ENCODE peak calls at places on chromosomes 5 and 9, in four cellular contexts. G is H1, D is trophoblast cell, E is mesendoderm. L is an unnamed sample. For H3K79me2, the result is how much of the 10 kb centered on the place peaks cover.

GRCh38 chr9:88174324-88174723 is 36.0 kb upstream of the SPATA31C2 start:
- DNase-seq in G (no peak), D (no peak), E (no peak), L (no peak)

GRCh38 chr5:28014779-28015178 is 976.4 kb upstream of the CDH9 start:
- DNase-seq in G (no peak), D (peak), E (peak), L (no peak)

GRCh38 chr5:157266286-157267007 is 524 bp downstream of the CYFIP2 start:
- DNase-seq in G (peak), D (peak), E (peak), L (peak)

GRCh38 chr5:7422262-7422661 is 26.3 kb downstream of the ADCY2 start:
- DNase-seq in G (no peak), D (no peak), E (peak), L (no peak)

GRCh38 chr9:106818034-106818433 is 44.9 kb upstream of the ZNF462 start:
- DNase-seq in G (no peak), D (no peak), E (no peak), L (no peak)

GRCh38 chr5:34007116-34007674 is 655 bp downstream of the AMACR start:
- DNase-seq in G (no peak), D (no peak), E (peak), L (no peak)

GRCh38 chr9:22415941-22416691 is 30.5 kb upstream of the DMRTA1 start:
- DNase-seq in G (no peak), D (no peak), E (no peak), L (no peak)

GRCh38 chr9:128339761-128340690 is at the start of gene SLC27A4:
- DNase-seq in G (peak), D (peak), E (peak), L (peak)

GRCh38 chr5:91255396-91256141 is 127.5 kb downstream of the ARRDC3 start:
- DNase-seq in G (no peak), D (no peak), E (no peak), L (no peak)

GRCh38 chr5:66378407-66378806 is 217.8 kb upstream of the MAST4 start:
- DNase-seq in G (no peak), D (no peak), E (no peak), L (no peak)
- H3K79me2 ChIP-seq in G (under half), D (under half), E (under half), L (under half)

DNA sequence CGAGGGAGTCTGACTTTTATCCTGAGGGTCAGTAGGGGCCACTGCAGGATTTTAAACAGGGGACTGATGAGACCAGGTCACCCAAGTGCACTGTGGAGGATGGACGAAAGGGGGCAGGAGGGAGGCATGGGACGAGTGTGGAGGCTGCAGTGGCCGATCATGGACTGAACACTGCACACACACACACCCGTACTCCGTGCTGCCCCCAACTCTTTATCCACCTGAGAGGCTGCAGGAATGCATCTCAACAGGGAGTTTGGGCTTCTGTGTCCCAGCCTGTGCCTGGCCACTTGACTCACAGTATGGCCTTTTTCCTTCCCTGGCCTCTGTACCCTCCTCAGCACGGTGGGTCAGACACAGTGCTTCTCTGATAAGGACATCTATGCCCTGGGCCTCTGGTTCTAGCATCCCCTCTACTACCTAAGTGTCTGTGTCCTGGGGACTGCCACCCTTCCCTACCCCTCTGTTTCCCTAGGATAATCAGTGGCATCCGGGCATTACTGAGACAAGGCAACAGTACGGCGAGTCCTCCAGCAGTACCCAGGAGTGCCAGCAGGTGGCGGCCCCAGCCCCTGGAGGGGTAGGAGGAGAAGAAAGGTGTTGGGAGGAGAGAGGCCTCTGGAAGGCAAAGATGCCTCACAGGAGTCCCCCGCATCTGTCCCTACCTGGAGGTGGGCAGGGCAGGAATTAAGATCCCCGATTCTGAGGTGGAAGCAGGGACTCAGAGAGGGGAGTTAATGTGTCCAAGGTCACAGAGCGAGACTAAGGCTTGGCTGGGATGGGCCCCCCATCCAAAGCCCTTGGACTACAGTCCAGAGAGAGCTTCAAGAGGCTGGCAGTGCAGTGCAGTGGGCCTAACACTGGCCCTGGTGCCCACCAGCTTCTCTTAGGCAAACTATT is 5.1 kb upstream of the CDX1 start:
- DNase-seq in G (peak), D (peak), E (peak), L (peak)
- H3K18ac ChIP-seq in G (no peak), D (peak), E (no peak), L (no peak)

DNA sequence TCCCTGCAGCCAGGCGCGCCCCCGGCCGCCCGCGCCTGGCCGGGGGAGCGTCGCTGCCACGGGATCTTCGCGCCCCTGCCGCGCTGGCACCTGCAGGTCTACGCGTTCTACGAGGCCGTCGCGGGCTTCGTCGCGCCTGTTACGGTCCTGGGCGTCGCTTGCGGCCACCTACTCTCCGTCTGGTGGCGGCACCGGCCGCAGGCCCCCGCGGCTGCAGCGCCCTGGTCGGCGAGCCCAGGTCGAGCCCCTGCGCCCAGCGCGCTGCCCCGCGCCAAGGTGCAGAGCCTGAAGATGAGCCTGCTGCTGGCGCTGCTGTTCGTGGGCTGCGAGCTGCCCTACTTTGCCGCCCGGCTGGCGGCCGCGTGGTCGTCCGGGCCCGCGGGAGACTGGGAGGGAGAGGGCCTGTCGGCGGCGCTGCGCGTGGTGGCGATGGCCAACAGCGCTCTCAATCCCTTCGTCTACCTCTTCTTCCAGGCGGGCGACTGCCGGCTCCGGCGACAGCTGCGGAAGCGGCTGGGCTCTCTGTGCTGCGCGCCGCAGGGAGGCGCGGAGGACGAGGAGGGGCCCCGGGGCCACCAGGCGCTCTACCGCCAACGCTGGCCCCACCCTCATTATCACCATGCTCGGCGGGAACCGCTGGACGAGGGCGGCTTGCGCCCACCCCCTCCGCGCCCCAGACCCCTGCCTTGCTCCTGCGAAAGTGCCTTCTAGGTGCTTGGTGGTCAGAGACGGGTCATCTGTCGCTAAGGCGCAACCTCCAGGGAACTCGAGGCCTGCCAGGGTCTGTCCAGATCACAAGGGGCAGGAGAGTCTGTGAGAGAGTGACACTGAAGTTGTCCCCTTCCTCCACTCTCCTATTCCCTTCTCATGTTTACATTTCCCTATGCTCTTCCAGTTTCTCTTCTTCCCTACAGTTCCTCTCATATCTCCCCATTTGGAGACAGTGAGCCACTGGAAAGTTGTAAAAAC is 1.3 kb downstream of the GPR150 start:
- DNase-seq in G (peak), D (peak), E (peak), L (peak)
- H2BK5ac ChIP-seq in G (no peak), D (no peak), E (no peak), L (no peak)

DNA sequence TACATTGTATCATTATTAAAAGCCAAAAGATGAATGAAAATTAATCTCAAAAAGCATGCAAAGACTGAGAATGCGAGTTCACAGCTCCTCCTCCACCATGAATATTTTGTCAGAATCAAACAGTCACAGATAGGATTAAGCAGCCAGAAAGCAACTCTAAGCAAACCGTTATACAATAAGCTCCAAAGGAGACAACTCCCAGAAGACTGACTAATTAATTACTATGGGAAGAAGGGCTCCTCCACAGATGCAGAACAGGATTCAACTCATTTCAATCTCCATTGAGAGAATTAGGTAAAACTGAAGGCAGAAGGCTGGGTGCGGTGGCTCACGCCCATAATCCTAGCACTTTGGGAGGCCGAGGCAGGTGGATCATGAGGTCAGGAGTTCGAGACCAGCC is 68.2 kb downstream of the SERINC5 start:
- DNase-seq in G (no peak), D (no peak), E (peak), L (no peak)
- H3K79me2 ChIP-seq in G (under half), D (under half), E (under half), L (under half)

DNA sequence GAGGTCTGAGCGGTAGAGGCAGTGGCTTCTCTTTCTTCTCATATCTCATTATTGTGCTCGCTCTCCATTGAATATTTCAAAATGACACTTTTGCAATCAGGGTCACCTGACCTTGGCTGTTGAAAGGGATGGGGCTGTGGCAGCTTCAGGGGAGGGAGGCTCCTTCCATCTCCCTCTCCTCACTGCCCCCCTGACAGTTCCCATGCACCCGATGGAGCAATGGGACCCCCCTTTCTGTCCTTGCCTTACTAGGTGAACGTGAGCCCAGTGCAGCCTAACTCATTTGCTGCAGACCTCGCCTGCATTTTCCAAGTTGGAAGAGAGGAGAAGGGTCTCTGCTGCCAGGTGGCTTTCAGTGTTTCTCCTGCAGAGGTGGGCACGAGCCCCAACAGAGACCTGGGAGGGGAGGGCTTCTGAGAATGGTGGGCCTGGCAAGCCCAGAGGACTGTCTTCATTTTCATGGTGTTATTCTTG is 17.9 kb downstream of the STC2 start:
- DNase-seq in G (no peak), D (no peak), E (no peak), L (no peak)
- H3K18ac ChIP-seq in G (no peak), D (no peak), E (no peak), L (no peak)

GRCh38 chr9:6681957-6682501 is 36.5 kb upstream of the GLDC start:
- DNase-seq in G (no peak), D (no peak), E (no peak), L (no peak)

GRCh38 chr9:6676254-6676928 is 30.9 kb upstream of the GLDC start:
- DNase-seq in G (no peak), D (no peak), E (no peak), L (no peak)

GRCh38 chr9:6681147-6681956 is 35.8 kb upstream of the GLDC start:
- DNase-seq in G (peak), D (peak), E (peak), L (peak)

GRCh38 chr9:6677803-6678202 is 32.3 kb upstream of the GLDC start:
- DNase-seq in G (no peak), D (no peak), E (no peak), L (no peak)

DNA sequence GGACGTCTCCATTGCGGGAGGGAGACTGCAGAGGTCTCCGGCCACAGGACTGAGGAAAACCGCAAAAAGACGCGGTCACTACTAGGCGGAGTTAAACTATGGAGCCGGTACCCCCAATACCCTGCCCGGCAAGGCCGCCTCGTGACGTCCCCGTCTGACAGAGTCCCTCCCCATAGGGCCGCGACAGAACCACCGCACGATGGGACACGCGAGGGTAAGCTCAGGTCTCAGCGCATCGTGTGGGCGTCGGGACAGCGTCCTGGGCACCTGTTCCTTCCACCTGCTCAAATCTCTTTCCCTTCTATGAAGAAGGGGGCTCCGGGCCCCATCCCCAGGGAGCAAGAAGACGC is 35.2 kb upstream of the GLDC start:
- DNase-seq in G (no peak), D (no peak), E (no peak), L (no peak)
- H2BK5ac ChIP-seq in G (peak), D (peak), E (no peak), L (no peak)

DNA sequence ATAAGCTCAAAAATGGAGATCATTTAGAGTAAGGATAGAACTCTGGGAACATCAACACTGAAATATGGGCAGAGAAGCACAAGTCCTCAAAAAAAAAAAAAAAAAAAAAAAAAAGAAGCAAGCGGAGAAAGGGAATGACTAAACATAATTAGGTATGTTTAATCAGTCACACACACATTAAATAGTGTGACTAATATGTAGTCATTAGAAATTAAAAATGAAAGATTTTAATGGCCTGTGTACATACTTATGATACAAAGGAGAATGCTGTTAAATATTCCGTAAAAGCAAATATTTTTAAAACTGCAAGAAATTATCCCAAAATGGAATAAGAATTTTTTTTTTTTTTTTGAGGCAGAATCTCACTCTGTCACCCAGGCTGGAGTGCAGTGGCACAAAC is 10.5 kb downstream of the LPAR1 start:
- DNase-seq in G (no peak), D (no peak), E (no peak), L (no peak)
- H3K79me2 ChIP-seq in G (under half), D (under half), E (under half), L (under half)

GRCh38 chr9:96169488-96169887 is 132.5 kb downstream of the HSD17B3 start:
- DNase-seq in G (peak), D (no peak), E (peak), L (peak)
- H3K18ac ChIP-seq in G (no peak), D (peak), E (peak), L (no peak)

L was measured in H9.